ENCODE peak calls at places on chromosomes 5 and 9, in four cellular contexts. One of them, this sample, is unnamed.

GRCh38 chr5:16881253-16881652 is 54.8 kb downstream of the MYO10 start:
- DNase-seq in body of pancreas: peak; percentile 84
- DNase-seq in neural progenitor cell: no peak
- DNase-seq in coronary artery: no peak
- DNase-seq in this sample: no peak

GRCh38 chr5:168301593-168302388 is 10.3 kb downstream of the WWC1 start:
- DNase-seq in coronary artery: no peak
- DNase-seq in body of pancreas: peak; percentile 72
- DNase-seq in neural progenitor cell: no peak
- DNase-seq in this sample: peak; percentile 84

GRCh38 chr9:97773091-97773490 is 76.0 kb upstream of the XPA start:
- DNase-seq in body of pancreas: no peak
- DNase-seq in coronary artery: no peak
- DNase-seq in neural progenitor cell: no peak
- DNase-seq in this sample: peak; percentile 16

GRCh38 chr9:112864413-112864812 is 26.3 kb downstream of the SLC46A2 start:
- DNase-seq in body of pancreas: no peak
- DNase-seq in coronary artery: no peak
- DNase-seq in neural progenitor cell: no peak
- DNase-seq in this sample: no peak

GRCh38 chr9:86321373-86321772 is 32.8 kb downstream of the TUT7 start:
- DNase-seq in neural progenitor cell: no peak
- DNase-seq in body of pancreas: no peak
- DNase-seq in coronary artery: no peak
- DNase-seq in this sample: peak; percentile 68

GRCh38 chr5:143133721-143134120 is 269.8 kb downstream of the NR3C1 start:
- DNase-seq in coronary artery: no peak
- DNase-seq in neural progenitor cell: no peak
- DNase-seq in body of pancreas: no peak
- DNase-seq in this sample: no peak

GRCh38 chr5:38445374-38446028 is 110.9 kb downstream of the LIFR start:
- DNase-seq in neural progenitor cell: no peak
- DNase-seq in body of pancreas: peak; percentile 24
- DNase-seq in coronary artery: no peak
- DNase-seq in this sample: no peak

GRCh38 chr9:96620832-96621269 is 1.2 kb upstream of the CDC14B start:
- DNase-seq in body of pancreas: no peak
- DNase-seq in coronary artery: no peak
- DNase-seq in neural progenitor cell: peak; percentile 70
- DNase-seq in this sample: no peak

GRCh38 chr5:151345187-151345807 is 2.1 kb downstream of the SLC36A2 start:
- DNase-seq in coronary artery: no peak
- DNase-seq in body of pancreas: no peak
- DNase-seq in neural progenitor cell: peak; percentile 27
- DNase-seq in this sample: no peak

GRCh38 chr5:179422840-179423523 is 77.7 kb upstream of the ADAMTS2 start:
- DNase-seq in coronary artery: peak; percentile 54
- DNase-seq in body of pancreas: no peak
- DNase-seq in neural progenitor cell: no peak
- DNase-seq in this sample: no peak

GRCh38 chr9:21316032-21316842 is 11.1 kb upstream of the IFNA5 start:
- DNase-seq in body of pancreas: no peak
- DNase-seq in neural progenitor cell: no peak
- DNase-seq in coronary artery: no peak
- DNase-seq in this sample: no peak

GRCh38 chr9:121498150-121498486 is 1.5 kb downstream of the GGTA1 start:
- DNase-seq in body of pancreas: peak; percentile 82
- DNase-seq in coronary artery: no peak
- DNase-seq in neural progenitor cell: peak; percentile 88
- DNase-seq in this sample: peak; percentile 66

GRCh38 chr5:9466677-9467076 is 79.2 kb downstream of the SEMA5A start:
- DNase-seq in coronary artery: no peak
- DNase-seq in neural progenitor cell: no peak
- DNase-seq in body of pancreas: no peak
- DNase-seq in this sample: no peak

GRCh38 chr5:59587489-59588337 is 305.8 kb downstream of the PDE4D start:
- DNase-seq in body of pancreas: peak; percentile 36
- DNase-seq in coronary artery: no peak
- DNase-seq in neural progenitor cell: peak; percentile 91
- DNase-seq in this sample: no peak

GRCh38 chr9:122197334-122197872 is 31.4 kb downstream of the LHX6 start:
- DNase-seq in neural progenitor cell: no peak
- DNase-seq in coronary artery: no peak
- DNase-seq in body of pancreas: no peak
- DNase-seq in this sample: no peak

GRCh38 chr9:16352232-16352631 is 518.2 kb downstream of the BNC2 start:
- DNase-seq in neural progenitor cell: no peak
- DNase-seq in coronary artery: no peak
- DNase-seq in body of pancreas: no peak
- DNase-seq in this sample: no peak

GRCh38 chr5:138559937-138560336 is 15.3 kb downstream of the HSPA9 start:
- DNase-seq in neural progenitor cell: no peak
- DNase-seq in coronary artery: no peak
- DNase-seq in body of pancreas: no peak
- DNase-seq in this sample: no peak

GRCh38 chr5:179265529-179266290 is 79.6 kb downstream of the ADAMTS2 start:
- DNase-seq in coronary artery: peak; percentile 99
- DNase-seq in neural progenitor cell: peak; percentile 51
- DNase-seq in body of pancreas: peak; percentile 76
- DNase-seq in this sample: no peak

GRCh38 chr9:72478993-72479392 is 42.4 kb upstream of the TMC1 start:
- DNase-seq in neural progenitor cell: no peak
- DNase-seq in body of pancreas: no peak
- DNase-seq in coronary artery: no peak
- DNase-seq in this sample: no peak

GRCh38 chr9:137666950-137667670 is 48.3 kb downstream of the EHMT1 start:
- DNase-seq in neural progenitor cell: peak; percentile 89
- DNase-seq in coronary artery: no peak
- DNase-seq in body of pancreas: no peak
- DNase-seq in this sample: no peak

GRCh38 chr9:94920439-94920951 is 194.0 kb downstream of the AOPEP start:
- DNase-seq in body of pancreas: no peak
- DNase-seq in coronary artery: peak; percentile 74
- DNase-seq in neural progenitor cell: no peak
- DNase-seq in this sample: no peak

GRCh38 chr9:13279284-13280162 is at the start of gene MPDZ:
- DNase-seq in body of pancreas: peak; percentile 57
- DNase-seq in neural progenitor cell: peak; percentile 89
- DNase-seq in coronary artery: peak; percentile 81
- DNase-seq in this sample: no peak

GRCh38 chr9:121185178-121185745 is 16.4 kb downstream of the RAB14 start:
- DNase-seq in coronary artery: no peak
- DNase-seq in body of pancreas: no peak
- DNase-seq in neural progenitor cell: no peak
- DNase-seq in this sample: no peak

GRCh38 chr5:146919304-146919703 is 40.7 kb upstream of the PPP2R2B start:
- DNase-seq in neural progenitor cell: peak; percentile 79
- DNase-seq in coronary artery: no peak
- DNase-seq in body of pancreas: no peak
- DNase-seq in this sample: no peak

GRCh38 chr9:38432922-38433510 is 8.8 kb upstream of the IGFBPL1 start:
- DNase-seq in coronary artery: peak; percentile 54
- DNase-seq in body of pancreas: peak; percentile 32
- DNase-seq in neural progenitor cell: peak; percentile 53
- DNase-seq in this sample: no peak

GRCh38 chr9:19116391-19116790 is 10.9 kb downstream of the PLIN2 start:
- DNase-seq in coronary artery: no peak
- DNase-seq in body of pancreas: no peak
- DNase-seq in neural progenitor cell: no peak
- DNase-seq in this sample: no peak

GRCh38 chr5:143213851-143214363 is 189.6 kb downstream of the NR3C1 start:
- DNase-seq in body of pancreas: no peak
- DNase-seq in coronary artery: no peak
- DNase-seq in neural progenitor cell: no peak
- DNase-seq in this sample: no peak

GRCh38 chr5:42614509-42614908 is 142.1 kb upstream of the CCDC152 start:
- DNase-seq in neural progenitor cell: no peak
- DNase-seq in coronary artery: no peak
- DNase-seq in body of pancreas: no peak
- DNase-seq in this sample: no peak

GRCh38 chr9:115262477-115262876 is 144.5 kb upstream of the TNC start:
- DNase-seq in body of pancreas: peak; percentile 75
- DNase-seq in neural progenitor cell: no peak
- DNase-seq in coronary artery: no peak
- DNase-seq in this sample: peak; percentile 99

GRCh38 chr5:126449751-126450271 is 26.6 kb downstream of the GRAMD2B start:
- DNase-seq in coronary artery: no peak
- DNase-seq in body of pancreas: no peak
- DNase-seq in neural progenitor cell: no peak
- DNase-seq in this sample: no peak

GRCh38 chr5:134436523-134437339 is 25.1 kb upstream of the CDKN2AIPNL start:
- DNase-seq in body of pancreas: peak; percentile 93
- DNase-seq in neural progenitor cell: no peak
- DNase-seq in coronary artery: no peak
- DNase-seq in this sample: peak; percentile 84

GRCh38 chr5:139649082-139649991 is 1.2 kb downstream of the CXXC5 start:
- DNase-seq in neural progenitor cell: peak; percentile 78
- DNase-seq in body of pancreas: peak; percentile 40
- DNase-seq in coronary artery: no peak
- DNase-seq in this sample: no peak

GRCh38 chr9:93891050-93891449 is 64.1 kb downstream of the BARX1 start:
- DNase-seq in neural progenitor cell: no peak
- DNase-seq in body of pancreas: no peak
- DNase-seq in coronary artery: no peak
- DNase-seq in this sample: no peak

GRCh38 chr5:93250431-93250830 is 330.6 kb downstream of the NR2F1-AS1 start:
- DNase-seq in body of pancreas: no peak
- DNase-seq in coronary artery: no peak
- DNase-seq in neural progenitor cell: no peak
- DNase-seq in this sample: no peak
- H3K27ac ChIP-seq in body of pancreas: no peak overlapping the region
- H3K27ac ChIP-seq in coronary artery: no peak overlapping the region
- H3K27ac ChIP-seq in neural progenitor cell: no peak overlapping the region
- H3K27ac ChIP-seq in this sample: peak overlapping the region; percentile 79

GRCh38 chr5:170360712-170361501 is 28.3 kb downstream of the KCNMB1 start:
- DNase-seq in body of pancreas: no peak
- DNase-seq in coronary artery: no peak
- DNase-seq in neural progenitor cell: no peak
- DNase-seq in this sample: no peak

GRCh38 chr5:170353946-170354345 is 35.2 kb downstream of the KCNMB1 start:
- DNase-seq in body of pancreas: no peak
- DNase-seq in neural progenitor cell: no peak
- DNase-seq in coronary artery: peak; percentile 53
- DNase-seq in this sample: no peak

GRCh38 chr5:170355601-170356098 is 33.5 kb downstream of the KCNMB1 start:
- DNase-seq in coronary artery: no peak
- DNase-seq in neural progenitor cell: no peak
- DNase-seq in body of pancreas: peak; percentile 68
- DNase-seq in this sample: no peak

GRCh38 chr5:170361600-170361999 is 27.6 kb downstream of the KCNMB1 start:
- DNase-seq in body of pancreas: no peak
- DNase-seq in coronary artery: no peak
- DNase-seq in neural progenitor cell: no peak
- DNase-seq in this sample: no peak

DNA sequence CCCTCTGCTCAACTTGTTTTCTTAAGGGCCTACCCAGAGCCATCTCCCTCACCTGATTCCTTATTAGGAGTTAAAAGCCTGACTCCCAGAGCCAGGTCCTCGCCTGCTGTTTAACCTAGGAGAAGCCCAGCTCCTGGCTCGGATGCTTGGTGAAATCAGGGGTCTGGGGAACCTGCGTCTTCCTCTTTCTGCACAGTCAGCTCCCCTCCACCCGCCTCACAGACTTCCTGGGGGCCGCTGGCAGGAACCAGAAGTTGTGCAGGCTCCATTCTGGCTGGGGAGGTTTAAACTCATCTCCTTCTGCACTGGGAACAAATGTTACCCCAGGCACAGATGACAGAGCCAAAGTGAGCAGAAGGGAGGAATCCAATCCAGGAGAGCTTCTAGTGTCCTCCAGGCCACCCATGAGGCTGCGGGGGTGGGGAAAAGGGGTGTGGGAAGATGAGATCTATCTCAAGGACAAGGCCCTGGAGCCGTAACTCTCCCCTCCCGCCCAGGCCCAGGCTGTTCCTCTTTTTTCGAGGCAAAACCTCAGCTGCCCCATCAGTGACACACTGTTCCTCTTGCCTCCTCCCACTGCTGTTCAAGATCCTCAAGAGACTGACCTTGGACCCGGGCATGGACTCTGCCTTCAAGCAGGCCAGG is 31.2 kb downstream of the KCNMB1 start:
- DNase-seq in body of pancreas: peak; percentile 73
- DNase-seq in neural progenitor cell: no peak
- DNase-seq in coronary artery: no peak
- DNase-seq in this sample: no peak
- H3K27ac ChIP-seq in body of pancreas: no peak overlapping the region
- H3K27ac ChIP-seq in neural progenitor cell: no peak overlapping the region
- H3K27ac ChIP-seq in coronary artery: no peak overlapping the region
- H3K27ac ChIP-seq in this sample: no peak overlapping the region

DNA sequence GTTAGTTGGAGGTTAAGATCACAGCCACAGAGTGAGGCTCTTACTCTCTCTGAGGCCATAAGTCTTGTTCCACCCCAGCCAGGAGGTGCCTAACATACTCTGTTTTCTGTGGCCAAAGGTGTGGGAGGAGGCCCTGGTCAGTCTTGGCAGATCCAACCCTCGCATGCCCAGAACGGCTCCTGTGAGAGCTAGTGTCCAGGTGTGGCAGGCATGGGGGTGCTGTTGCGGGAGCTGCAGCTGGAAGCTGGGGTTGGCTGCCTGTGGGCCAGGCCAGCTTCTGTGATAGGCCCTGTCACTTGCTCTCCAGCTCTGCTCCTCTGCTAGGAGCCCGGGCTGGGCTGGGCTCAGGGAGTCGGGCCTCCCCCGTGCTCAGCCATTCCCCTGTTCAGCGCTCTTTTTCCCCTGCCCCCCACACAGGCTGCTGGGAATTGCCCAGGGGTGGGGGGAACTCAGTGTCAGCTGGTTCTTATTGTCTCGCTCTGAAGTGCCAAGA is 31.6 kb downstream of the IER5L start:
- DNase-seq in neural progenitor cell: no peak
- DNase-seq in coronary artery: peak; percentile 78
- DNase-seq in body of pancreas: no peak
- DNase-seq in this sample: peak; percentile 39
- H3K27ac ChIP-seq in neural progenitor cell: peak overlapping the region; percentile 19
- H3K27ac ChIP-seq in coronary artery: peak overlapping the region; percentile 85
- H3K27ac ChIP-seq in body of pancreas: peak overlapping the region; percentile 48
- H3K27ac ChIP-seq in this sample: peak overlapping the region; percentile 33

DNA sequence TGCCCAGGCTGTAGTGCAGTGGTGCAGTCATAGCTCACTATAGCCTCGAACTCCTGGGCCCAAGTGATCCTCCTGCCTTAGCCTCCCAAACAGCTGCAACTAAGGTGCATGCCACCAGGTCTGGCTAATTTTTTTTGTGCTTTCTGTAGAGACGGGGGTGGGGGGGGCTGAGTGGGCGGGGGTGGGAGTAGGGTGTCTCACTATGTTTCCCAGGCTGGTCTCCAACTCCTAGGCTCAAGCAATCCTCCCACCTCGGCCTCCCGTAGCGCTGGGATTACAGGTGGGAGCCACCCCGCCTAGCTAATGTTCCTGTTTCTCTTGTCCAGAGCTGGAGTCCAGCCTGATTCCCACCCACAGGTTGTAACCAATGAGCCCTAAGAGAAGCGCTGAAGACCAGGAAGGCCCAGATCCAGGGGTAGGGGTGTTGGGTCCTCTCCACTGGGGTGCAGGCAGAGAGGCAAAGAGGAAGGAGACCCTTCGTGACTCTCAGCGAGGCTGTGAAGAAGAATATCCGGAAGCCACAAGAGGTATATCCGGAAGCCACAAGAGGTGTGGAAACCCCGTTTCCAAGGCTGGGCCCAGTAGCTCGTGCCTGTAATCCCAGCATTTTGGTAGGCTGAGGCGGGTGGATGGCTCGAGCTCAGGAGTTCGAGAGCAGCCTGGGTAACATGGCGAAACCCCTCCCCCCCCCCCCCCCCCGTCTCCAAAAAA is 837 bp upstream of the BBLN start:
- DNase-seq in coronary artery: no peak
- DNase-seq in neural progenitor cell: no peak
- DNase-seq in body of pancreas: no peak
- DNase-seq in this sample: peak; percentile 53
- H3K27ac ChIP-seq in coronary artery: no peak overlapping the region
- H3K27ac ChIP-seq in neural progenitor cell: no peak overlapping the region
- H3K27ac ChIP-seq in body of pancreas: peak overlapping the region; percentile 22
- H3K27ac ChIP-seq in this sample: peak overlapping the region; percentile 69

This sample was measured in PC-9.